ENCODE peak calls at places on chromosome 6, in eight cellular contexts. S is endothelial cell; M is CD4-positive, CD25-positive, alpha-beta regulatory T cell; O is Panc1; E is GM23248; C is kidney tubule cell; T is nephron progenitor cell; W is Calu3. D is an unnamed sample.

GRCh38 chr6:13378669-13379590 is 50.6 kb upstream of the TBC1D7 start:
- DNase-seq in M (no peak), C (no peak), T (no peak), E (no peak), O (no peak), W (no peak), S (no peak), D (no peak)

GRCh38 chr6:444653-445275 is 53.2 kb downstream of the IRF4 start:
- DNase-seq in E (peak; percentile 24), M (peak; percentile 88), O (no peak), S (no peak), C (no peak), W (no peak), T (no peak), D (no peak)

GRCh38 chr6:26064619-26065257 is 22.5 kb upstream of the HFE start:
- DNase-seq in M (peak; percentile 75), C (peak; percentile 63), T (no peak), E (peak; percentile 70), W (peak; percentile 48), S (peak; percentile 29), O (no peak), D (peak; percentile 65)

GRCh38 chr6:20688710-20689500 is 154.6 kb downstream of the CDKAL1 start:
- DNase-seq in O (no peak), M (peak; percentile 81), E (peak; percentile 19), S (no peak), W (peak; percentile 37), C (peak; percentile 69), T (no peak), D (peak; percentile 39)

GRCh38 chr6:106146852-106147351 is 60.8 kb downstream of the PRDM1 start:
- DNase-seq in C (peak; percentile 80), S (no peak), O (no peak), W (no peak), T (no peak), M (no peak), E (peak; percentile 68), D (peak; percentile 40)

GRCh38 chr6:43250992-43251373 is 7.7 kb downstream of the TTBK1 start:
- DNase-seq in E (peak; percentile 21), W (peak; percentile 36), T (no peak), M (no peak), O (no peak), S (no peak), C (peak; percentile 22), D (no peak)

GRCh38 chr6:125884656-125885055 is 71.9 kb upstream of the HINT3 start:
- DNase-seq in O (no peak), T (no peak), W (no peak), E (no peak), S (no peak), C (no peak), M (no peak), D (no peak)

GRCh38 chr6:13274707-13275434 is 53.5 kb downstream of the TBC1D7 start:
- DNase-seq in C (no peak), T (no peak), O (no peak), S (no peak), E (no peak), M (no peak), W (no peak), D (no peak)

GRCh38 chr6:73236147-73236750 is 11.0 kb upstream of the KHDC1L start:
- DNase-seq in W (no peak), T (no peak), E (peak; percentile 96), O (peak; percentile 27), C (peak; percentile 89), S (no peak), M (no peak), D (peak; percentile 10)

GRCh38 chr6:75752365-75752764 is 3.3 kb downstream of the MYO6 start:
- DNase-seq in M (no peak), O (no peak), E (peak; percentile 26), W (peak; percentile 51), S (no peak), C (peak; percentile 70), T (no peak), D (peak; percentile 46)

GRCh38 chr6:40535784-40536380 is 51.3 kb downstream of the LRFN2 start:
- DNase-seq in C (no peak), O (no peak), T (no peak), M (no peak), E (no peak), S (no peak), W (no peak), D (no peak)

GRCh38 chr6:167493961-167494697 is 169.2 kb downstream of the TTLL2 start:
- DNase-seq in W (no peak), C (no peak), E (no peak), T (peak; percentile 37), M (no peak), O (no peak), S (no peak), D (no peak)

GRCh38 chr6:63643862-63644261 is 8.3 kb downstream of the PHF3 start:
- DNase-seq in M (peak; percentile 58), O (no peak), T (no peak), C (peak; percentile 28), S (peak; percentile 15), E (peak; percentile 26), W (no peak), D (no peak)

GRCh38 chr6:135883045-135883444 is 31.5 kb downstream of the PDE7B start:
- DNase-seq in T (no peak), O (no peak), M (no peak), W (no peak), S (no peak), C (peak; percentile 42), E (no peak), D (no peak)

GRCh38 chr6:163529605-163530004 is 115.1 kb downstream of the QKI start:
- DNase-seq in O (no peak), C (peak; percentile 86), M (no peak), E (peak; percentile 93), S (no peak), W (no peak), T (no peak), D (peak; percentile 86)

GRCh38 chr6:6890400-6890858 is 217.3 kb upstream of the RREB1 start:
- DNase-seq in M (no peak), W (peak; percentile 25), E (peak; percentile 48), S (peak; percentile 15), O (no peak), C (no peak), T (peak; percentile 24), D (no peak)

GRCh38 chr6:41713650-41714291 is 21.6 kb downstream of the TFEB start:
- DNase-seq in T (no peak), O (no peak), M (no peak), C (peak; percentile 85), E (peak; percentile 52), S (no peak), W (peak; percentile 54), D (no peak)

GRCh38 chr6:37704066-37704465 is 6.4 kb upstream of the MDGA1 start:
- DNase-seq in T (no peak), C (peak; percentile 44), W (no peak), E (no peak), S (no peak), M (no peak), O (no peak), D (no peak)

GRCh38 chr6:170489836-170490235 is 63.3 kb downstream of the PSMB1 start:
- DNase-seq in O (no peak), C (no peak), E (no peak), M (no peak), S (no peak), T (no peak), W (no peak), D (no peak)

GRCh38 chr6:142822882-142823578 is 121.9 kb downstream of the HIVEP2 start:
- DNase-seq in M (peak; percentile 49), W (no peak), T (no peak), O (no peak), C (peak; percentile 29), S (peak; percentile 39), E (no peak), D (no peak)

GRCh38 chr6:146526192-146526591 is 17.4 kb upstream of the RAB32 start:
- DNase-seq in O (no peak), C (peak; percentile 14), S (no peak), W (no peak), T (no peak), M (no peak), E (peak; percentile 44), D (no peak)

GRCh38 chr6:34317172-34317477 is 68.3 kb upstream of the SMIM29 start:
- DNase-seq in O (no peak), S (no peak), T (no peak), E (no peak), M (no peak), W (no peak), C (peak; percentile 12), D (no peak)

GRCh38 chr6:107820571-107821261 is 3.4 kb downstream of the SCML4 start:
- DNase-seq in W (peak; percentile 28), C (peak; percentile 34), T (no peak), E (peak; percentile 50), O (no peak), M (peak; percentile 68), S (no peak), D (no peak)

GRCh38 chr6:77457720-77458349 is 5.5 kb downstream of the HTR1B start:
- DNase-seq in E (peak; percentile 93), C (peak; percentile 65), M (peak; percentile 26), O (peak; percentile 43), S (peak; percentile 85), T (peak; percentile 82), W (peak; percentile 83), D (peak; percentile 70)

GRCh38 chr6:16104624-16105023 is 24.3 kb upstream of the MYLIP start:
- DNase-seq in O (no peak), C (no peak), M (no peak), T (peak; percentile 24), W (no peak), E (no peak), S (no peak), D (no peak)

GRCh38 chr6:53813096-53813495 is 18.3 kb downstream of the LRRC1 start:
- DNase-seq in C (peak; percentile 69), E (no peak), W (peak; percentile 17), M (no peak), S (no peak), T (no peak), O (no peak), D (no peak)

GRCh38 chr6:2857580-2858337 is 16.1 kb upstream of the SERPINB1 start:
- DNase-seq in M (peak; percentile 81), T (no peak), O (no peak), C (peak; percentile 78), E (no peak), W (peak; percentile 82), S (peak; percentile 31), D (no peak)

GRCh38 chr6:1762203-1762602 is 152.5 kb downstream of the FOXC1 start:
- DNase-seq in O (no peak), M (no peak), W (peak; percentile 76), S (no peak), T (no peak), E (no peak), C (peak; percentile 52), D (no peak)

GRCh38 chr6:68756454-68757375 is 121.6 kb downstream of the ADGRB3 start:
- DNase-seq in S (no peak), T (no peak), O (no peak), W (no peak), C (no peak), E (no peak), M (no peak), D (no peak)